ENCODE peak calls at places on chromosomes 7 and 10, in five cellular contexts. F is HEK293T, I is H1, J is GM12878, Y is NT2/D1. Q is an unnamed sample.

GRCh38 chr10:13789448-13789829 is 202.7 kb downstream of the PRPF18 start:
- DNase-seq in F (no peak), I (no peak), J (no peak), Y (no peak), Q (no peak)

GRCh38 chr7:157439149-157439548 is 102.3 kb downstream of the DNAJB6 start:
- DNase-seq in F (no peak), I (no peak), J (no peak), Y (no peak), Q (no peak)

GRCh38 chr7:102425639-102426267 is 7.6 kb upstream of the ORAI2 start:
- DNase-seq in F (no peak), I (no peak), J (peak; percentile 84), Y (no peak), Q (no peak)

GRCh38 chr10:116809528-116810500 is 39.5 kb upstream of the ENO4 start:
- DNase-seq in F (peak; percentile 79), I (no peak), J (no peak), Y (no peak), Q (peak; percentile 12)

GRCh38 chr7:159012353-159013069 is 132.2 kb downstream of the VIPR2 start:
- DNase-seq in F (no peak), I (no peak), J (no peak), Y (no peak), Q (no peak)

GRCh38 chr10:69004821-69005220 is 16.2 kb downstream of the KIFBP start:
- DNase-seq in F (no peak), I (no peak), J (no peak), Y (no peak), Q (peak; percentile 17)

GRCh38 chr7:69782917-69783684 is 184.8 kb downstream of the AUTS2 start:
- DNase-seq in F (no peak), I (no peak), J (no peak), Y (no peak), Q (no peak)

GRCh38 chr10:36725581-36726520 is 399.5 kb upstream of the ANKRD30A start:
- DNase-seq in F (peak; percentile 49), I (peak; percentile 62), J (no peak), Y (peak; percentile 72), Q (peak; percentile 12)

GRCh38 chr10:109464949-109465348 is 458.4 kb downstream of the XPNPEP1 start:
- DNase-seq in F (no peak), I (no peak), J (no peak), Y (no peak), Q (no peak)

GRCh38 chr7:159143780-159144755 is 599 bp downstream of the VIPR2 start:
- DNase-seq in F (no peak), I (no peak), J (no peak), Y (no peak), Q (no peak)

GRCh38 chr10:84138478-84139125 is 707 bp upstream of the GHITM start:
- DNase-seq in F (no peak), I (no peak), J (no peak), Y (no peak), Q (no peak)

GRCh38 chr10:22230331-22230833 is 12.6 kb upstream of the EBLN1 start:
- DNase-seq in F (peak; percentile 45), I (no peak), J (no peak), Y (no peak), Q (no peak)

DNA sequence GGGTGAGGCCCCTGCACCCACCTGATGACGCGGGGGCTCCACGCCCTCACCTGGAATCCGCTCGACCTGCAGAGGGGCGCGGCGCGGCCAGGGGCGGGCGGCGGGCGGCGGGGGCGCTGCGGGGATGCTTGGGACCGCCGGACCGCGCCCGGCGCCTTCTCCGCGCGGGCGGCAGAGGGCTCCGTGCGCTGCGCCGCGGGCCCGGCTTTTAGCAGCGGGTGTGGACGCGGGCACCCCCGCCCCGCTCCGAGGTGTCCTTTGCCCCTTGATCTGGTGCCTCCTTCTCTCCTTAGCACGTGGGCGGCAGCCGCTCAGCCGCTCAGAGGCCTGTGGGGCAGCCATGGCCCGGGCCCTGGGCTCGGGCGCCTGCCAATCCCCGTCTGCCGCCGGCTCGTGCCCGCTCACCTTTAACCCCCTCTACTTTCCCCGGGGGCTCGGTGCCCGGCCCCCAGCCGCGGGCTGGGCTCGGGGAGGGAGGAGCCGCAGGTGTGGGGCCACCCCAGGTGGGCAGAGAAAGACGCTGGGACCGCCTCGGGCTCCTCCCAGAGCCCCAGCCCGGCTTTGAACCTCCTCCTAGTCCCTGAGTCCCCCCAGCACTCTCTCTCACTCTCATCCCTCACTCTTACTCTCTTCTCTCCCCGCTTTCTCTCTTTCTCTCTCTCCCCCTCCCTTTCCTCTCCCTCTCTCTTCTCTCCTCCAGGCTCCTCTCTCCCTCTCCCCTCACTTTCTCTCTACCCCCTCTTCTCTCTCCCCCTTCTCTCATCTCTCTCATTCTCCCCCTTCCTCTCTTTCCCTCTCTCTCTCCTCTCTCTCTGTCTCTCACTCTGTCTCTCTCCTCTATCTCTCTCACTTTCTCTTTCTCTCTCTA is 19.7 kb upstream of the VPS37D start:
- DNase-seq in F (peak; percentile 66), I (no peak), J (no peak), Y (no peak), Q (peak; percentile 41)
- TF ChIP-seq SUZ12 in F (no peak), I (peak; percentile 66), J (no peak), Y (no peak), Q (no peak)

DNA sequence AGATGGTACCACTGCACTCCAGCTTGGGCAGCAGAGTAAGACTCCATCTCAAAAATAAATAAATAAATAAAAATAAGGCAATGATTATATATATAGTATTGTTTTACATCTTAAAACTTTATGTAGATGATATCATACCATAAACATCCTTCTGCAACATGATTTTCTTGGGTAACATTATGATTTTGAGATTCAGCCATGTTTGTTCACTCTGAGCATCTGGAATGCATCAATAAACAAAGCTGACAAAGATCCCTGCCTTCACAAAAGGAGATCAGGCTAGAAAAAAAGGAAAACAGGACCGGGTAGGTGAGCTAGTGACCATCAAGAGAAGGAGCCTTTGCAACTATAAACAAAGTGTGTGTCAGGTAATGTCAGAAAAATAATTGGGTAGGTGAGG is 31.9 kb upstream of the KAT6B start:
- DNase-seq in F (no peak), I (no peak), J (no peak), Y (no peak), Q (no peak)
- TF ChIP-seq SUZ12 in F (no peak), I (no peak), J (no peak), Y (no peak), Q (no peak)

GRCh38 chr10:103507235-103508191 is 14.0 kb downstream of the NEURL1 start:
- DNase-seq in F (peak; percentile 10), I (no peak), J (no peak), Y (no peak), Q (no peak)
- TF ChIP-seq SUZ12 in F (no peak), I (no peak), J (no peak), Y (no peak), Q (no peak)

GRCh38 chr10:51910596-51910995 is 211.2 kb upstream of the CSTF2T start:
- DNase-seq in F (no peak), I (no peak), J (no peak), Y (no peak), Q (no peak)
- TF ChIP-seq SUZ12 in F (no peak), I (no peak), J (no peak), Y (no peak), Q (no peak)

DNA sequence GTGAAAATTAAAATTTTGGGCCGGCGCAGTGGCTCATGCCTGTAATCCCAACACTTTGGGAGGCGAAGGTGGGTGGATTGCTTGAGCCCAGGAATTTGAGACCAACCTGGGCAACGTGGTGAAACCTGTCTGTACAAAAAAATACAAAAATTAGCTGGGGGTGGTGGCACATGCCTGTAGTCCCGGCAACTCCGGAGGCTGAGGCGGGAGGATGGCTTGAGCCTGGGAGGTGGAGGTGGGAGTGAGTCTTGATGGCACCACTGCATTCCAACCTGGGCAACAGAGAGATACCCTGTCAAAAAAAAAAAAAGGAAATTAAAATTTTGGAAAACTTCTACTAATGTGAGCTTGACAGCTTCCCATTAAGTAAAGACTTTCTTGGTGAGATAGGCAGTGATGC is 3.1 kb downstream of the SRRT start:
- DNase-seq in F (no peak), I (no peak), J (no peak), Y (no peak), Q (no peak)
- TF ChIP-seq SUZ12 in F (no peak), I (no peak), J (no peak), Y (no peak), Q (no peak)

GRCh38 chr7:45683556-45684148 is 109.5 kb downstream of the ADCY1 start:
- DNase-seq in F (no peak), I (no peak), J (no peak), Y (no peak), Q (no peak)
- TF ChIP-seq SUZ12 in F (no peak), I (no peak), J (no peak), Y (no peak), Q (no peak)

DNA sequence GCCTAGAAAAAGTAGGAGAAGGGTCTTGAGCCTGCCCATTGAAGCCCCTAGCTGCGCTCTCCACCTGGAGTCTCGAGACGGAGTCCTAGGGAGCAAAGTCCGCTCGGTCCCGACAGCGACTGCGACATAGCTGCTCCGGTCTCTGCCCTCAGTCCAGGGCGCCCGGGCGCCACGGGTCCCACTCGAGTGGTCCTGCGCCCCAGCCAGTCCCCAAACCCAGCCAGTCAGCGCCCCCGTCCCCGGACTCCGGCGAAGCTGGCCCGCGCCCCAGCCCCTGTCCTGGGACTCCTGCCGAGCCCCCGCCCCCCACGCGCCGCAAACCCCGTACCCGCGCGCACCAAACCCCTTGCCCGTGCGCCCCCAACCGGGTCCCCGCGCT is 480 bp downstream of the TNS3 start:
- DNase-seq in F (peak; percentile 32), I (no peak), J (no peak), Y (no peak), Q (no peak)
- TF ChIP-seq SUZ12 in F (no peak), I (no peak), J (no peak), Y (no peak), Q (no peak)

Q was measured in HepG2.